ENCODE peak calls at places on chromosomes 12 and 14, in seven cellular contexts. W is PC-9, E is astrocyte of the spinal cord, Q is D721Med, K is left ventricle myocardium inferior, O is breast epithelium, A is HepG2. L is an unnamed sample.

GRCh38 chr14:74882103-74882920 is 596 bp downstream of the DLST start:
- DNase-seq in A (no peak), E (peak), W (no peak), K (peak), O (no peak), Q (no peak), L (no peak)

GRCh38 chr14:52313903-52314481 is at the start of gene PTGER2:
- DNase-seq in O (no peak), A (no peak), K (peak), W (peak), E (peak), Q (peak), L (peak)

GRCh38 chr12:122846622-122847515 is 11.6 kb downstream of the HIP1R start:
- DNase-seq in O (no peak), A (no peak), K (no peak), Q (no peak), E (no peak), W (no peak), L (no peak)

GRCh38 chr12:104049278-104050257 is at the start of gene GLT8D2:
- DNase-seq in W (peak), E (peak), A (no peak), K (peak), O (peak), Q (no peak), L (peak)

GRCh38 chr14:69559581-69560011 is 15.1 kb downstream of the CCDC177 start:
- DNase-seq in W (no peak), Q (no peak), A (no peak), O (peak), E (no peak), K (no peak), L (peak)

GRCh38 chr14:59705866-59706265 is 129.3 kb upstream of the CCDC175 start:
- DNase-seq in Q (no peak), O (no peak), K (no peak), A (no peak), W (no peak), E (no peak), L (no peak)

GRCh38 chr14:57610631-57611030 is 117.0 kb upstream of the CCDC198 start:
- DNase-seq in Q (no peak), A (no peak), K (no peak), W (no peak), E (no peak), O (no peak), L (no peak)

GRCh38 chr14:52781629-52782028 is 9.8 kb downstream of the GNPNAT1 start:
- DNase-seq in E (no peak), A (no peak), W (no peak), Q (no peak), O (no peak), K (no peak), L (no peak)

GRCh38 chr14:21467620-21468019 is 9.1 kb downstream of the RAB2B start:
- DNase-seq in O (no peak), A (no peak), W (no peak), E (peak), K (no peak), Q (no peak), L (no peak)

GRCh38 chr14:75184039-75184438 is 7.6 kb upstream of the TMED10 start:
- DNase-seq in W (no peak), K (no peak), Q (no peak), O (no peak), E (no peak), A (no peak), L (no peak)

GRCh38 chr14:66600416-66600815 is 92.5 kb downstream of the GPHN start:
- DNase-seq in Q (no peak), O (no peak), K (no peak), E (peak), W (no peak), A (no peak), L (no peak)

GRCh38 chr12:14773685-14774073 is 29.6 kb downstream of the WBP11 start:
- DNase-seq in W (no peak), A (no peak), Q (no peak), O (no peak), E (no peak), K (no peak), L (no peak)

GRCh38 chr12:80157640-80158039 is 58.3 kb downstream of the OTOGL start:
- DNase-seq in E (peak), K (no peak), A (no peak), O (no peak), W (no peak), Q (no peak), L (no peak)

GRCh38 chr12:28258998-28259397 is 68.7 kb downstream of the CCDC91 start:
- DNase-seq in Q (no peak), E (peak), A (no peak), O (no peak), K (no peak), W (no peak), L (no peak)

GRCh38 chr14:92582706-92583452 is 69.3 kb downstream of the RIN3 start:
- DNase-seq in A (no peak), E (no peak), O (no peak), W (no peak), Q (no peak), K (no peak), L (no peak)

GRCh38 chr14:29039171-29039570 is 272.6 kb downstream of the FOXG1 start:
- DNase-seq in O (no peak), E (peak), K (no peak), Q (no peak), W (no peak), A (no peak), L (no peak)

GRCh38 chr12:21972055-21972454 is 30.8 kb upstream of the ABCC9 start:
- DNase-seq in K (no peak), O (no peak), E (no peak), Q (no peak), W (no peak), A (no peak), L (no peak)

GRCh38 chr12:22974865-22975264 is 349.9 kb downstream of the ETNK1 start:
- DNase-seq in K (no peak), O (no peak), E (peak), A (peak), Q (no peak), W (no peak), L (no peak)

GRCh38 chr14:103185051-103186027 is 62.1 kb downstream of the TNFAIP2 start:
- DNase-seq in E (peak), A (peak), Q (no peak), O (no peak), K (no peak), W (peak), L (no peak)

GRCh38 chr12:96044017-96044985 is 8.9 kb upstream of the LTA4H start:
- DNase-seq in E (peak), K (no peak), O (no peak), Q (no peak), W (no peak), A (no peak), L (no peak)

GRCh38 chr12:47750916-47751470 is 7.7 kb downstream of the RAPGEF3 start:
- DNase-seq in A (no peak), E (no peak), K (no peak), Q (no peak), W (no peak), O (no peak), L (no peak)

GRCh38 chr12:2360630-2361170 is 307.9 kb downstream of the CACNA1C start:
- DNase-seq in W (no peak), E (no peak), O (no peak), Q (no peak), K (no peak), A (peak), L (no peak)
- TF ChIP-seq CTCF in W (peak), E (peak), O (no peak), Q (no peak), K (peak), A (no peak), L (peak)

GRCh38 chr12:121582583-121583333 is 1.9 kb upstream of the KDM2B start:
- DNase-seq in K (no peak), O (no peak), E (no peak), Q (no peak), A (peak), W (no peak), L (no peak)

GRCh38 chr12:121580959-121581680 is at the start of gene KDM2B:
- DNase-seq in O (no peak), K (peak), W (no peak), A (peak), Q (no peak), E (peak), L (no peak)

GRCh38 chr12:121579981-121580868 is 598 bp downstream of the KDM2B start:
- DNase-seq in A (peak), Q (peak), O (peak), W (peak), K (peak), E (peak), L (peak)

GRCh38 chr12:121579190-121579791 is 1.5 kb downstream of the KDM2B start:
- DNase-seq in O (no peak), Q (no peak), K (peak), A (no peak), W (no peak), E (no peak), L (no peak)

GRCh38 chr12:121581681-121582439 is 1.0 kb upstream of the KDM2B start:
- DNase-seq in K (peak), A (no peak), E (peak), W (no peak), Q (no peak), O (no peak), L (no peak)
- TF ChIP-seq CTCF in K (no peak), A (no peak), E (no peak), W (no peak), Q (no peak), O (no peak), L (no peak)

DNA sequence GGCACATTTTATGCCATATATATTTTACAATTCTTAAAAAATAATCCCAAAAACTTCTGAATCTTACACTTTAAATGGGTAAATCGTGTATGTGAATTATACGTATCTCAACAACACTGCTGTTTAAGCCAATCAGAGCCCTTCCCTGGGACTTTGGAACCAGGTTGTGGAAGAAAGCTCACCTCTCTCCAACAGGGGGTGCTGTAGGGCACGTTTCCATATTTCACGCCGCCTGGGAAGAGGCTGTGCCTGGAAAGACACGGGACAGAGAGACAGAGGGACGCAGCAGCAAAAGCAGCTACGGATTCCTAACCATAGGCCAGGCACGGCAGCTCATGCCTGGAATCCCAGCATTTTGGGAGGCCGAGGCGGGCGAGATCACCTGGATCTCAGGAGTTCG is 29.4 kb upstream of the FBRSL1 start:
- DNase-seq in W (no peak), O (no peak), E (no peak), Q (no peak), K (no peak), A (peak), L (no peak)
- TF ChIP-seq CTCF in W (peak), O (no peak), E (no peak), Q (no peak), K (no peak), A (peak), L (peak)

GRCh38 chr12:25557830-25558436 is 4.8 kb upstream of the LMNTD1 start:
- DNase-seq in Q (no peak), E (peak), A (peak), W (no peak), K (no peak), O (no peak), L (no peak)
- TF ChIP-seq CTCF in Q (peak), E (peak), A (peak), W (peak), K (peak), O (no peak), L (peak)

DNA sequence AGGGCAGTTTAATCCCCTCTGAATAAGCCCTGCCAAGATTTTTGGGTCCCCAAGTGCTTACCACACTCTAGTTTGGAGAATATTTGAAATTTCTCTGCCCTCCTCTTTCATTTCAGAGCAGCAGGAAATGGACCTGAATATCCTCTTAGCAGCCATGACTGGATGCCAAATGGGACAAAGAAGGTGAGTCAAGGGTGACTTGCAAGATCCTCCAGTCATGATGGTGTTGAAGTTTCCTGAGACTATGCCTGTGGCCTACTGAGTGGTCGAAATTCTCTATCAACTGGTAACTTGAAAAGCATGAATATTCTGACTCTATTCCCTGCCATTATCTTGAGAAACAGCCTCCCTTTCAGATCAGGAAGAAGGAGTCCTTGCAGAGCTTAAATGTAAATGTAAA is 1674.7 kb upstream of the SEL1L start:
- DNase-seq in W (no peak), Q (no peak), E (no peak), A (no peak), O (no peak), K (no peak), L (no peak)
- TF ChIP-seq CTCF in W (no peak), Q (no peak), E (no peak), A (no peak), O (no peak), K (no peak), L (no peak)

DNA sequence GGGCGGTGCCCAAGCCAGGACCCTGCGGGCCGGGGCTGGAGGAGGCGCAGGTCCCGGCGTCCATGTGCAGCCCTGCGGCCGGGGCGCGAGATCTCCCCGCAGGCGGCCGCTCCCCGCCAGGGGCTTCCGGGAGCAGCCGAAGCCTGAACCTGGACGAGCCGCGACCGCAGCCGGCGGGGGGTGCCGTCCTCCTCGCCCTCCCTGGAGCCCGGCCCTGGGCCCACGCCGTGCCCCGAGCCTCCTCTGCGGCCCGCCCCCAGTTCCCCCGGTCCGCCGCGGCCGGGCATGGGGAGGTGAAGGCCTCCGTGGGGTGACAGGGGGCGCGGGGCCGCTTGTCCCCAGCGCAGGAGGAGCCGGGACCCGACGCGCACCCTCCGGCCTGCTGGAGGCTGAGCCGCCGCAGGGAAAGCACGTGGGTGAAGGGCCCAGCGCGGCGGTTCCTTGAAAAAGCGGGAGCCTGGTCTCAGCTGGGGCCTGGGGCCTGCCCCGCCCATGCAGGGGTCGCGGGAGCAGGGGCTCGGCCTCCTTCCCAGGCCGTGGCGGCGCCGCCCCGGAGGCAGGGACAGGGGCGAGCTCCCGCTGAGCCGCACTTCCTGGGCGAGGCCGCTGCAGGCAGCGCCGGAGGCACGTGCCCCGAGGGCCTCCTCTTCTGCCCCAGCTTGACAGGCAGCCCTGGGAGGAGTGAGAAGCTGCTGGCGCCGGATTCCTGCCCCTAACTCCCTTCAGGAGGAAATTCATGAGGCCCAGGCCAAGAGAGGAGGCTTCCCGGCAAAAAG is 55.6 kb upstream of the PPP2R5C start:
- DNase-seq in A (no peak), O (peak), Q (no peak), E (peak), W (peak), K (peak), L (no peak)
- TF ChIP-seq CTCF in A (no peak), O (no peak), Q (no peak), E (no peak), W (no peak), K (peak), L (no peak)

DNA sequence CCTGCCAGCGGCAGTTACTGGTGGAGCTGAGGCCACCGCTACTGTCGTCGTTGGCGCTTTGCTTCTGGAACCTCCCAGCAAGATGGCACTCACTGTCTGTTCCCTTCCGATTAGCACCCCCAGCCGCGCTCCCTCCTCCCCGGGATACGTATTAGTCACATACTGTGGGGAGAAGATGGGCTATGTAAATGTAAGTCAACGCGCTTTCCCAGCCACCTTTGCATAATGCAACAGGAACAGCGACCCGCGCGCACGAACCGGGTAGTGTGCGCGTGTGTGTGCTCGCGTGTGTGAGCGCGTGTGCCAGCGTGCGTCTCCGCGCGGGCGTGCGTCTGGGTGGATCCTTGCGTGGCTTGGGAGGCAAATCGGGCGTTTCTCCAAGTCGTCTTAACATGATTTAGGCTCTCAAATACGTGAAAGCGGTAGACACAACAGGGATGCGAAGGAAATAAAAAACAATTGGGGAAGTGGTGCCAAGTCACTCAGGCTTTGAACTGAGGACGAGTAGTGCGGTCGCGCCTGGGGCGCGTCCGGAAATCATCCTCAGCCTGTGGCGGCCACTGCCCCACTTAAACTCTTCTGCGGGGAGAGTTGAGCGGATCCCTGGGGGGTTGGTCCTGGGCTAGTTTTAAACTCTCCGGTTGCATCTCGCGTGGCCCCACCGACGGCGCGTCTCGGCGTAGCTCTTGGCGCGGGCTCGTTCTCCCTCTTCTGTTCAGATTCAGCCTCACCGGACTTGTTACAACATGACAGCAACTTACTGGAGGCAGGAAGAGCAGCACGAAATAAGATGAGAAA is 1.8 kb downstream of the FLRT2 start:
- DNase-seq in O (peak), E (peak), W (peak), K (peak), Q (no peak), A (no peak), L (peak)
- TF ChIP-seq CTCF in O (no peak), E (peak), W (no peak), K (peak), Q (peak), A (peak), L (peak)

GRCh38 chr14:64208261-64208660 is 85.9 kb downstream of the ESR2 start:
- DNase-seq in K (no peak), E (no peak), A (no peak), O (no peak), Q (no peak), W (no peak), L (no peak)
- TF ChIP-seq CTCF in K (no peak), E (no peak), A (no peak), O (no peak), Q (no peak), W (no peak), L (no peak)

GRCh38 chr12:3744216-3744883 is 8.6 kb downstream of the CRACR2A start:
- DNase-seq in W (no peak), K (no peak), Q (no peak), E (no peak), A (no peak), O (no peak), L (no peak)
- TF ChIP-seq CTCF in W (no peak), K (no peak), Q (no peak), E (peak), A (no peak), O (no peak), L (no peak)

L was measured in type B pancreatic cell.